ENCODE peak calls at places on chromosomes 16 and 17, in four cellular contexts. One of them, this sample, is unnamed.

GRCh38 chr16:65624246-65624645 is 502.4 kb upstream of the CDH11 start:
- DNase-seq in activated T-cell treated with anti-CD3 and anti-CD28 coated beads, Interleukin-2, amount 50 U/mL, for 72 hours: no peak
- DNase-seq in naive thymus-derived CD8-positive, alpha-beta T cell: no peak
- DNase-seq in transverse colon: no peak
- DNase-seq in this sample: no peak

GRCh38 chr16:50173318-50173717 is 20.2 kb downstream of the TENT4B start:
- DNase-seq in naive thymus-derived CD8-positive, alpha-beta T cell: no peak
- DNase-seq in activated T-cell treated with anti-CD3 and anti-CD28 coated beads, Interleukin-2, amount 50 U/mL, for 72 hours: no peak
- DNase-seq in transverse colon: no peak
- DNase-seq in this sample: no peak

GRCh38 chr17:41071606-41072375 is 6.1 kb upstream of the KRTAP2-4 start:
- DNase-seq in naive thymus-derived CD8-positive, alpha-beta T cell: no peak
- DNase-seq in transverse colon: no peak
- DNase-seq in activated T-cell treated with anti-CD3 and anti-CD28 coated beads, Interleukin-2, amount 50 U/mL, for 72 hours: no peak
- DNase-seq in this sample: no peak

GRCh38 chr17:64320613-64321553 is 57.8 kb upstream of the TEX2 start:
- DNase-seq in activated T-cell treated with anti-CD3 and anti-CD28 coated beads, Interleukin-2, amount 50 U/mL, for 72 hours: peak
- DNase-seq in transverse colon: peak
- DNase-seq in naive thymus-derived CD8-positive, alpha-beta T cell: peak
- DNase-seq in this sample: peak

GRCh38 chr17:67068999-67069398 is 24.6 kb downstream of the CACNG1 start:
- DNase-seq in activated T-cell treated with anti-CD3 and anti-CD28 coated beads, Interleukin-2, amount 50 U/mL, for 72 hours: no peak
- DNase-seq in naive thymus-derived CD8-positive, alpha-beta T cell: no peak
- DNase-seq in transverse colon: no peak
- DNase-seq in this sample: no peak

GRCh38 chr16:88454315-88455057 is 1.4 kb downstream of the ZFPM1 start:
- DNase-seq in naive thymus-derived CD8-positive, alpha-beta T cell: no peak
- DNase-seq in transverse colon: peak
- DNase-seq in activated T-cell treated with anti-CD3 and anti-CD28 coated beads, Interleukin-2, amount 50 U/mL, for 72 hours: peak
- DNase-seq in this sample: peak

GRCh38 chr17:44628234-44629188 is 27.8 kb upstream of the MEIOC start:
- DNase-seq in activated T-cell treated with anti-CD3 and anti-CD28 coated beads, Interleukin-2, amount 50 U/mL, for 72 hours: no peak
- DNase-seq in transverse colon: no peak
- DNase-seq in naive thymus-derived CD8-positive, alpha-beta T cell: no peak
- DNase-seq in this sample: no peak

GRCh38 chr17:79043931-79044320 is 20.0 kb downstream of the C1QTNF1 start:
- DNase-seq in naive thymus-derived CD8-positive, alpha-beta T cell: no peak
- DNase-seq in activated T-cell treated with anti-CD3 and anti-CD28 coated beads, Interleukin-2, amount 50 U/mL, for 72 hours: no peak
- DNase-seq in transverse colon: no peak
- DNase-seq in this sample: no peak

GRCh38 chr17:694239-694638 is 20.4 kb downstream of the VPS53 start:
- DNase-seq in activated T-cell treated with anti-CD3 and anti-CD28 coated beads, Interleukin-2, amount 50 U/mL, for 72 hours: no peak
- DNase-seq in naive thymus-derived CD8-positive, alpha-beta T cell: no peak
- DNase-seq in transverse colon: no peak
- DNase-seq in this sample: no peak

GRCh38 chr16:14641206-14641605 is 8.5 kb downstream of the BFAR start:
- DNase-seq in transverse colon: no peak
- DNase-seq in naive thymus-derived CD8-positive, alpha-beta T cell: no peak
- DNase-seq in activated T-cell treated with anti-CD3 and anti-CD28 coated beads, Interleukin-2, amount 50 U/mL, for 72 hours: no peak
- DNase-seq in this sample: no peak

GRCh38 chr17:62456016-62456415 is 22.6 kb upstream of the TLK2 start:
- DNase-seq in naive thymus-derived CD8-positive, alpha-beta T cell: no peak
- DNase-seq in transverse colon: no peak
- DNase-seq in activated T-cell treated with anti-CD3 and anti-CD28 coated beads, Interleukin-2, amount 50 U/mL, for 72 hours: no peak
- DNase-seq in this sample: no peak

GRCh38 chr16:87076950-87077749 is 240.0 kb downstream of the C16orf95 start:
- DNase-seq in activated T-cell treated with anti-CD3 and anti-CD28 coated beads, Interleukin-2, amount 50 U/mL, for 72 hours: peak
- DNase-seq in naive thymus-derived CD8-positive, alpha-beta T cell: no peak
- DNase-seq in transverse colon: peak
- DNase-seq in this sample: peak

GRCh38 chr16:3696425-3697218 is 20.7 kb downstream of the TRAP1 start:
- DNase-seq in transverse colon: no peak
- DNase-seq in naive thymus-derived CD8-positive, alpha-beta T cell: no peak
- DNase-seq in activated T-cell treated with anti-CD3 and anti-CD28 coated beads, Interleukin-2, amount 50 U/mL, for 72 hours: no peak
- DNase-seq in this sample: no peak

GRCh38 chr16:74774223-74775139 is at the start of gene FA2H:
- DNase-seq in naive thymus-derived CD8-positive, alpha-beta T cell: peak
- DNase-seq in activated T-cell treated with anti-CD3 and anti-CD28 coated beads, Interleukin-2, amount 50 U/mL, for 72 hours: peak
- DNase-seq in transverse colon: peak
- DNase-seq in this sample: peak

GRCh38 chr17:40016692-40017000 is 1.4 kb downstream of the CSF3 start:
- DNase-seq in transverse colon: no peak
- DNase-seq in activated T-cell treated with anti-CD3 and anti-CD28 coated beads, Interleukin-2, amount 50 U/mL, for 72 hours: no peak
- DNase-seq in naive thymus-derived CD8-positive, alpha-beta T cell: no peak
- DNase-seq in this sample: no peak

GRCh38 chr17:82299452-82299851 is 18.0 kb downstream of the CD7 start:
- DNase-seq in transverse colon: no peak
- DNase-seq in activated T-cell treated with anti-CD3 and anti-CD28 coated beads, Interleukin-2, amount 50 U/mL, for 72 hours: peak
- DNase-seq in naive thymus-derived CD8-positive, alpha-beta T cell: no peak
- DNase-seq in this sample: no peak

GRCh38 chr17:38579934-38580333 is 25.8 kb downstream of the SRCIN1 start:
- DNase-seq in naive thymus-derived CD8-positive, alpha-beta T cell: no peak
- DNase-seq in activated T-cell treated with anti-CD3 and anti-CD28 coated beads, Interleukin-2, amount 50 U/mL, for 72 hours: peak
- DNase-seq in transverse colon: no peak
- DNase-seq in this sample: no peak

GRCh38 chr16:17379121-17379571 is 91.6 kb downstream of the XYLT1 start:
- DNase-seq in activated T-cell treated with anti-CD3 and anti-CD28 coated beads, Interleukin-2, amount 50 U/mL, for 72 hours: no peak
- DNase-seq in transverse colon: peak
- DNase-seq in naive thymus-derived CD8-positive, alpha-beta T cell: no peak
- DNase-seq in this sample: no peak

GRCh38 chr16:83831451-83831987 is 23.7 kb downstream of the HSBP1 start:
- DNase-seq in naive thymus-derived CD8-positive, alpha-beta T cell: no peak
- DNase-seq in activated T-cell treated with anti-CD3 and anti-CD28 coated beads, Interleukin-2, amount 50 U/mL, for 72 hours: no peak
- DNase-seq in transverse colon: no peak
- DNase-seq in this sample: no peak

GRCh38 chr16:69166221-69166833 is 20.6 kb upstream of the SNTB2 start:
- DNase-seq in activated T-cell treated with anti-CD3 and anti-CD28 coated beads, Interleukin-2, amount 50 U/mL, for 72 hours: peak
- DNase-seq in naive thymus-derived CD8-positive, alpha-beta T cell: peak
- DNase-seq in transverse colon: no peak
- DNase-seq in this sample: peak

GRCh38 chr16:67190041-67190440 is at the start of gene EXOC3L1:
- DNase-seq in transverse colon: no peak
- DNase-seq in activated T-cell treated with anti-CD3 and anti-CD28 coated beads, Interleukin-2, amount 50 U/mL, for 72 hours: no peak
- DNase-seq in naive thymus-derived CD8-positive, alpha-beta T cell: no peak
- DNase-seq in this sample: no peak

GRCh38 chr16:24670623-24671454 is 58.6 kb upstream of the TNRC6A start:
- DNase-seq in transverse colon: peak
- DNase-seq in naive thymus-derived CD8-positive, alpha-beta T cell: no peak
- DNase-seq in activated T-cell treated with anti-CD3 and anti-CD28 coated beads, Interleukin-2, amount 50 U/mL, for 72 hours: no peak
- DNase-seq in this sample: no peak

GRCh38 chr16:17342031-17342430 is 128.7 kb downstream of the XYLT1 start:
- DNase-seq in naive thymus-derived CD8-positive, alpha-beta T cell: no peak
- DNase-seq in transverse colon: no peak
- DNase-seq in activated T-cell treated with anti-CD3 and anti-CD28 coated beads, Interleukin-2, amount 50 U/mL, for 72 hours: no peak
- DNase-seq in this sample: peak

GRCh38 chr17:76755285-76755684 is 17.4 kb downstream of the MFSD11 start:
- DNase-seq in activated T-cell treated with anti-CD3 and anti-CD28 coated beads, Interleukin-2, amount 50 U/mL, for 72 hours: no peak
- DNase-seq in naive thymus-derived CD8-positive, alpha-beta T cell: no peak
- DNase-seq in transverse colon: no peak
- DNase-seq in this sample: no peak

GRCh38 chr16:67441289-67441753 is 10.4 kb downstream of the HSD11B2 start:
- DNase-seq in activated T-cell treated with anti-CD3 and anti-CD28 coated beads, Interleukin-2, amount 50 U/mL, for 72 hours: no peak
- DNase-seq in naive thymus-derived CD8-positive, alpha-beta T cell: no peak
- DNase-seq in transverse colon: peak
- DNase-seq in this sample: no peak

GRCh38 chr16:2524339-2524938 is 4.3 kb downstream of the AMDHD2 start:
- DNase-seq in naive thymus-derived CD8-positive, alpha-beta T cell: no peak
- DNase-seq in activated T-cell treated with anti-CD3 and anti-CD28 coated beads, Interleukin-2, amount 50 U/mL, for 72 hours: no peak
- DNase-seq in transverse colon: no peak
- DNase-seq in this sample: no peak

GRCh38 chr17:44159519-44160210 is 10.8 kb upstream of the ASB16 start:
- DNase-seq in transverse colon: no peak
- DNase-seq in naive thymus-derived CD8-positive, alpha-beta T cell: no peak
- DNase-seq in activated T-cell treated with anti-CD3 and anti-CD28 coated beads, Interleukin-2, amount 50 U/mL, for 72 hours: peak
- DNase-seq in this sample: peak

GRCh38 chr16:75627856-75628255 is 4.8 kb upstream of the ADAT1 start:
- DNase-seq in transverse colon: no peak
- DNase-seq in naive thymus-derived CD8-positive, alpha-beta T cell: no peak
- DNase-seq in activated T-cell treated with anti-CD3 and anti-CD28 coated beads, Interleukin-2, amount 50 U/mL, for 72 hours: no peak
- DNase-seq in this sample: no peak

GRCh38 chr16:30997887-30998711 is 12.3 kb downstream of the STX1B start:
- DNase-seq in activated T-cell treated with anti-CD3 and anti-CD28 coated beads, Interleukin-2, amount 50 U/mL, for 72 hours: no peak
- DNase-seq in naive thymus-derived CD8-positive, alpha-beta T cell: no peak
- DNase-seq in transverse colon: no peak
- DNase-seq in this sample: no peak

GRCh38 chr17:66542183-66542966 is 240.0 kb downstream of the PRKCA start:
- DNase-seq in naive thymus-derived CD8-positive, alpha-beta T cell: no peak
- DNase-seq in activated T-cell treated with anti-CD3 and anti-CD28 coated beads, Interleukin-2, amount 50 U/mL, for 72 hours: peak
- DNase-seq in transverse colon: no peak
- DNase-seq in this sample: peak

This sample was measured in activated CD8-positive, alpha-beta memory T cell treated with anti-CD3 and anti-CD28 coated beads, Interleukin-2, amount 10 ng/mL, durations not matched to agents 7 days and 5 days.